ENCODE peak calls at places on chromosome 14, in seven cellular contexts. Q, D, U, Z, I, S and E are unnamed samples.

GRCh38 chr14:89279649-89280232 is 137.3 kb downstream of the FOXN3 start:
- DNase-seq in Q (no peak), D (no peak), U (no peak), Z (no peak), I (no peak), S (no peak), E (no peak)

GRCh38 chr14:64467131-64467530 is 1.8 kb downstream of the AKAP5 start:
- DNase-seq in Q (no peak), D (no peak), U (no peak), Z (no peak), I (no peak), S (no peak), E (no peak)

GRCh38 chr14:70114621-70115156 is 74.1 kb downstream of the SLC8A3 start:
- DNase-seq in Q (no peak), D (no peak), U (no peak), Z (no peak), I (no peak), S (no peak), E (no peak)

GRCh38 chr14:33733721-33734120 is 217.2 kb downstream of the EGLN3 start:
- DNase-seq in Q (no peak), D (no peak), U (no peak), Z (no peak), I (no peak), S (no peak), E (no peak)

GRCh38 chr14:89221109-89221508 is 195.9 kb downstream of the FOXN3 start:
- DNase-seq in Q (no peak), D (peak), U (no peak), Z (peak), I (no peak), S (no peak), E (no peak)

GRCh38 chr14:71175491-71175890 is 268.2 kb downstream of the PCNX1 start:
- DNase-seq in Q (no peak), D (peak), U (no peak), Z (no peak), I (no peak), S (no peak), E (no peak)

GRCh38 chr14:36585100-36585499 is 2.7 kb upstream of the NKX2-8 start:
- DNase-seq in Q (no peak), D (no peak), U (no peak), Z (no peak), I (no peak), S (no peak), E (no peak)

GRCh38 chr14:48568688-48569087 is 893.3 kb upstream of the MDGA2 start:
- DNase-seq in Q (no peak), D (peak), U (no peak), Z (peak), I (no peak), S (no peak), E (no peak)

GRCh38 chr14:50677527-50678063 is 9.5 kb upstream of the SAV1 start:
- DNase-seq in Q (no peak), D (peak), U (peak), Z (peak), I (no peak), S (peak), E (peak)

GRCh38 chr14:67461341-67461985 is 27.1 kb downstream of the TMEM229B start:
- DNase-seq in Q (no peak), D (no peak), U (no peak), Z (no peak), I (no peak), S (no peak), E (no peak)

GRCh38 chr14:77322951-77323350 is 2.1 kb downstream of the GSTZ1 start:
- DNase-seq in Q (no peak), D (no peak), U (no peak), Z (no peak), I (no peak), S (no peak), E (no peak)

GRCh38 chr14:59176764-59177163 is 11.7 kb upstream of the DAAM1 start:
- DNase-seq in Q (no peak), D (no peak), U (no peak), Z (no peak), I (no peak), S (no peak), E (no peak)

GRCh38 chr14:55580401-55581010 is 499 bp downstream of the KTN1 start:
- DNase-seq in Q (no peak), D (peak), U (peak), Z (no peak), I (no peak), S (peak), E (peak)

GRCh38 chr14:68938515-68939423 is 40.3 kb downstream of the ACTN1 start:
- DNase-seq in Q (peak), D (no peak), U (no peak), Z (peak), I (no peak), S (no peak), E (no peak)

GRCh38 chr14:99513946-99514551 is 32.8 kb downstream of the CCNK start:
- DNase-seq in Q (no peak), D (no peak), U (no peak), Z (no peak), I (no peak), S (no peak), E (no peak)

GRCh38 chr14:69614592-69614991 is 3.2 kb downstream of the SUSD6 start:
- DNase-seq in Q (no peak), D (no peak), U (no peak), Z (no peak), I (no peak), S (no peak), E (no peak)

GRCh38 chr14:105397350-105397931 is 897 bp upstream of the TEX22 start:
- DNase-seq in Q (no peak), D (no peak), U (no peak), Z (no peak), I (no peak), S (no peak), E (no peak)

GRCh38 chr14:105941226-105942166 is 415.1 kb downstream of the TMEM121 start:
- DNase-seq in Q (no peak), D (no peak), U (no peak), Z (no peak), I (no peak), S (no peak), E (no peak)

GRCh38 chr14:65412881-65413738 is 580 bp downstream of the FUT8 start:
- DNase-seq in Q (peak), D (peak), U (no peak), Z (peak), I (peak), S (no peak), E (peak)

GRCh38 chr14:50357124-50357523 is 39.6 kb downstream of the CDKL1 start:
- DNase-seq in Q (no peak), D (no peak), U (no peak), Z (no peak), I (no peak), S (no peak), E (no peak)

GRCh38 chr14:22412936-22413411 is 176.1 kb downstream of the DAD1 start:
- DNase-seq in Q (no peak), D (no peak), U (no peak), Z (peak), I (peak), S (no peak), E (no peak)

GRCh38 chr14:66638688-66639087 is 130.7 kb downstream of the GPHN start:
- DNase-seq in Q (no peak), D (peak), U (no peak), Z (peak), I (no peak), S (no peak), E (no peak)

GRCh38 chr14:65631040-65631439 is 218.5 kb downstream of the FUT8 start:
- DNase-seq in Q (no peak), D (no peak), U (peak), Z (no peak), I (no peak), S (peak), E (peak)

GRCh38 chr14:46582826-46583225 is 68.8 kb downstream of the RPL10L start:
- DNase-seq in Q (no peak), D (no peak), U (no peak), Z (no peak), I (no peak), S (no peak), E (no peak)

GRCh38 chr14:106268013-106268727 is 741.8 kb downstream of the TMEM121 start:
- DNase-seq in Q (no peak), D (no peak), U (peak), Z (no peak), I (no peak), S (peak), E (no peak)

GRCh38 chr14:96168581-96168980 is 36.1 kb upstream of the BDKRB2 start:
- DNase-seq in Q (no peak), D (no peak), U (no peak), Z (no peak), I (no peak), S (no peak), E (no peak)

GRCh38 chr14:98943907-98944306 is 328.1 kb downstream of the BCL11B start:
- DNase-seq in Q (no peak), D (no peak), U (no peak), Z (no peak), I (no peak), S (no peak), E (no peak)

GRCh38 chr14:95918466-95918865 is 41.8 kb downstream of the TUNAR start:
- DNase-seq in Q (no peak), D (peak), U (no peak), Z (no peak), I (no peak), S (no peak), E (no peak)

GRCh38 chr14:101558739-101559240 is 2.5 kb upstream of the DIO3 start:
- DNase-seq in Q (no peak), D (no peak), U (no peak), Z (no peak), I (no peak), S (no peak), E (no peak)

GRCh38 chr14:90272523-90272922 is 16.2 kb downstream of the PSMC1 start:
- DNase-seq in Q (no peak), D (no peak), U (no peak), Z (no peak), I (no peak), S (no peak), E (no peak)

GRCh38 chr14:45558183-45558582 is 305.2 kb upstream of the MIS18BP1 start:
- DNase-seq in Q (no peak), D (no peak), U (no peak), Z (no peak), I (no peak), S (no peak), E (no peak)

GRCh38 chr14:78595797-78596196 is 425.6 kb downstream of the NRXN3 start:
- DNase-seq in Q (no peak), D (peak), U (no peak), Z (no peak), I (no peak), S (no peak), E (no peak)
- TF ChIP-seq CTCF in Q (no peak), D (peak), U (peak), Z (no peak), I (peak), S (peak), E (no peak)

DNA sequence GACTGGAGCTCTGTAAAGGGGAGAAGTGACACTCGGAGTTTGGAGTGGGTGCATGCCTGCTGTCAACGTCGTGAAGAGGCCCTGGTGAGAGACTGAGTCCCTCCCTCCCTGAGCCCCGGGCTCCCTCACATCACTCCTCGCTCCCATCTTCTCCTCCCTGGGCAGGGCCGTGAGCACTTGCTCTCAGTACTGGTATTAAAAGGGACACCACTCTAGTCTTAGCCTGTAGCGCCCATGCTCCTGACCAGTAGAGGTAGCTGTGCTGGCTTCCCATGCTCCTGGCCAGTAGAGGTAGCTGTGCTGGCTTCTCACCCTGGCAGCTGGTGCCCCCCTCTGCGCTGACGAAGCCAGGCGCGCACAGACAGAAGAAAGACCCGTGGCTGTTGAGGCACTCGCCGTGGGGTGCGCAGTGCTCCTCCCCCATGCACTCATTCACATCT is 14.7 kb downstream of the ISCA2 start:
- DNase-seq in Q (no peak), D (peak), U (no peak), Z (no peak), I (no peak), S (no peak), E (no peak)
- TF ChIP-seq CTCF in Q (peak), D (peak), U (peak), Z (peak), I (no peak), S (peak), E (no peak)

GRCh38 chr14:21103710-21104447 is 3.0 kb downstream of the TMEM253 start:
- DNase-seq in Q (peak), D (peak), U (peak), Z (peak), I (peak), S (peak), E (peak)
- TF ChIP-seq CTCF in Q (peak), D (peak), U (peak), Z (peak), I (peak), S (peak), E (peak)

GRCh38 chr14:80494769-80495168 is 283.5 kb upstream of the DIO2 start:
- DNase-seq in Q (no peak), D (no peak), U (no peak), Z (no peak), I (no peak), S (no peak), E (no peak)

GRCh38 chr14:80491131-80491530 is 279.8 kb upstream of the DIO2 start:
- DNase-seq in Q (no peak), D (no peak), U (no peak), Z (peak), I (peak), S (no peak), E (no peak)

GRCh38 chr14:80496090-80496489 is 284.8 kb upstream of the DIO2 start:
- DNase-seq in Q (no peak), D (no peak), U (no peak), Z (no peak), I (no peak), S (no peak), E (no peak)

GRCh38 chr14:80491562-80492139 is 280.3 kb upstream of the DIO2 start:
- DNase-seq in Q (no peak), D (no peak), U (no peak), Z (no peak), I (no peak), S (no peak), E (no peak)

DNA sequence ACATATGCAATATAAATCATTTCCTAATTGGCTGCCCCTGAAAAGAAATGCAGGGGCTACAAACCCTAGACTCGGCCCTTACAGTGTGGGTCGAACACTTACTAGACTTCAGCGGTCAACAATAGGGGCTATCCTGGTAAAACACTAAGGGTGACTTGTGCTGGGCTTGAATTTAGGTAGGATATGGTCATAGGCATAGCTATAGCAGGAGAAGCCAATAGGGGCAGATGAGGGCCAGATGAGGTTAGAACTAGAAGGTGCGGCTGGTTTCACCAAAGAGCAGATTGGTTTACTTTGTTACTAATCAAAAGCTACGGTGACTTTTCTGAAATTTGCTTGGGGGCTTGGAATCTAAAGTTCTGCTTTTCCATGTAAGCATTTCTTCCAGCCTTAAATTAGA is 282.3 kb upstream of the DIO2 start:
- DNase-seq in Q (no peak), D (no peak), U (no peak), Z (no peak), I (no peak), S (no peak), E (no peak)
- TF ChIP-seq CTCF in Q (no peak), D (no peak), U (no peak), Z (no peak), I (no peak), S (no peak), E (no peak)

GRCh38 chr14:61253064-61253753 is 27.9 kb downstream of the TMEM30B start:
- DNase-seq in Q (no peak), D (peak), U (no peak), Z (no peak), I (no peak), S (no peak), E (no peak)
- TF ChIP-seq CTCF in Q (no peak), D (no peak), U (no peak), Z (no peak), I (no peak), S (no peak), E (no peak)